ENCODE peak calls at places on chromosomes 16 and 17, in nine cellular contexts. I is fibroblast of villous mesenchyme, J is brain microvascular endothelial cell, D is cardiac fibroblast, R is heart left ventricle, V is foreskin fibroblast, M is epithelial cell of proximal tubule, N is body of pancreas, B is fibroblast of lung. E is an unnamed sample.
A peak's percentile ranks its signal among the peaks of the same experiment; 100 is the strongest.

GRCh38 chr16:23482778-23483177 is 27.5 kb downstream of the GGA2 start:
- DNase-seq in I (no peak), J (no peak), D (no peak), R (no peak), V (no peak), M (no peak), N (no peak), B (no peak), E (no peak)

GRCh38 chr16:1100084-1100800 is 4.2 kb upstream of the C1QTNF8 start:
- DNase-seq in I (no peak), J (no peak), D (no peak), R (no peak), V (no peak), M (no peak), N (no peak), B (no peak), E (no peak)

GRCh38 chr17:78669975-78670518 is 92.9 kb upstream of the DNAH17 start:
- DNase-seq in I (no peak), J (no peak), D (no peak), R (no peak), V (no peak), M (no peak), N (no peak), B (no peak), E (no peak)

GRCh38 chr17:55334285-55334684 is 69.5 kb downstream of the HLF start:
- DNase-seq in I (no peak), J (peak; percentile 21), D (peak; percentile 13), R (no peak), V (peak; percentile 80), M (no peak), N (no peak), B (no peak), E (peak; percentile 69)

GRCh38 chr16:6377956-6378355 is 954.7 kb upstream of the RBFOX1 start:
- DNase-seq in I (no peak), J (no peak), D (no peak), R (no peak), V (no peak), M (no peak), N (no peak), B (no peak), E (no peak)

GRCh38 chr16:86733526-86734254 is 155.3 kb downstream of the FOXL1 start:
- DNase-seq in I (no peak), J (no peak), D (no peak), R (no peak), V (no peak), M (no peak), N (no peak), B (no peak), E (no peak)

GRCh38 chr16:64841482-64841881 is 280.4 kb downstream of the CDH11 start:
- DNase-seq in I (peak; percentile 10), J (no peak), D (no peak), R (no peak), V (no peak), M (no peak), N (no peak), B (no peak), E (no peak)

GRCh38 chr17:34318474-34318873 is 761 bp upstream of the CCL8 start:
- DNase-seq in I (no peak), J (no peak), D (no peak), R (no peak), V (no peak), M (no peak), N (no peak), B (no peak), E (no peak)

GRCh38 chr17:42422958-42423712 is at the start of gene CAVIN1:
- DNase-seq in I (peak; percentile 98), J (peak; percentile 93), D (peak; percentile 99), R (peak; percentile 99), V (peak; percentile 100), M (no peak), N (peak; percentile 94), B (peak; percentile 98), E (peak; percentile 97)

GRCh38 chr16:51061355-51061754 is 89.7 kb downstream of the SALL1 start:
- DNase-seq in I (no peak), J (no peak), D (no peak), R (no peak), V (no peak), M (no peak), N (no peak), B (no peak), E (no peak)

GRCh38 chr16:85484337-85485295 is 128.5 kb upstream of the GSE1 start:
- DNase-seq in I (no peak), J (no peak), D (no peak), R (no peak), V (no peak), M (no peak), N (peak; percentile 46), B (no peak), E (no peak)

GRCh38 chr17:71413935-71414334 is 706.9 kb upstream of the SOX9 start:
- DNase-seq in I (no peak), J (no peak), D (no peak), R (no peak), V (no peak), M (no peak), N (no peak), B (no peak), E (no peak)

GRCh38 chr16:17471745-17472075 is 950 bp upstream of the XYLT1 start:
- DNase-seq in I (no peak), J (no peak), D (no peak), R (no peak), V (peak; percentile 90), M (no peak), N (no peak), B (peak; percentile 73), E (peak; percentile 90)

GRCh38 chr17:7867881-7868329 is 10.1 kb downstream of the CYB5D1 start:
- DNase-seq in I (no peak), J (no peak), D (no peak), R (no peak), V (no peak), M (no peak), N (no peak), B (no peak), E (no peak)

GRCh38 chr16:88754912-88755744 is 29.9 kb downstream of the PIEZO1 start:
- DNase-seq in I (peak; percentile 46), J (no peak), D (peak; percentile 44), R (no peak), V (peak; percentile 70), M (no peak), N (no peak), B (peak; percentile 42), E (peak; percentile 61)

GRCh38 chr17:41971721-41972523 is 5.3 kb downstream of the CNP start:
- DNase-seq in I (no peak), J (no peak), D (no peak), R (peak; percentile 15), V (no peak), M (no peak), N (no peak), B (no peak), E (no peak)

GRCh38 chr17:49630113-49630900 is 47.6 kb downstream of the SPOP start:
- DNase-seq in I (no peak), J (no peak), D (no peak), R (no peak), V (no peak), M (no peak), N (no peak), B (no peak), E (no peak)

GRCh38 chr17:43517615-43518386 is 28.3 kb downstream of the ETV4 start:
- DNase-seq in I (no peak), J (peak; percentile 76), D (peak; percentile 68), R (no peak), V (peak; percentile 73), M (no peak), N (no peak), B (peak; percentile 39), E (peak; percentile 80)

GRCh38 chr16:3009568-3010390 is 2.9 kb upstream of the CLDN9 start:
- DNase-seq in I (no peak), J (no peak), D (no peak), R (no peak), V (peak; percentile 39), M (no peak), N (peak; percentile 84), B (no peak), E (no peak)

GRCh38 chr17:77451894-77452852 is 311.4 kb downstream of the SEC14L1 start:
- DNase-seq in I (peak; percentile 86), J (peak; percentile 63), D (peak; percentile 83), R (peak; percentile 84), V (peak; percentile 93), M (no peak), N (peak; percentile 58), B (peak; percentile 80), E (peak; percentile 67)

GRCh38 chr17:27603446-27603820 is 27.6 kb upstream of the LGALS9 start:
- DNase-seq in I (no peak), J (no peak), D (no peak), R (no peak), V (no peak), M (no peak), N (no peak), B (no peak), E (no peak)
- TF ChIP-seq CTCF in I (no peak), J (no peak), D (no peak), R (no peak), V (no peak), M (no peak), N (no peak), B (no peak), E (no peak)

GRCh38 chr17:19411641-19412040 is 609 bp downstream of the RNF112 start:
- DNase-seq in I (no peak), J (no peak), D (no peak), R (no peak), V (no peak), M (no peak), N (no peak), B (no peak), E (no peak)
- H3K4me3 ChIP-seq in I (no peak overlapping the region), J (no peak overlapping the region), D (no peak overlapping the region), R (peak overlapping the region; percentile 45), V (no peak overlapping the region), M (no peak overlapping the region), N (no peak overlapping the region), B (peak overlapping the region; percentile 47), E (no peak overlapping the region)

GRCh38 chr16:47774661-47775060 is 313.5 kb downstream of the PHKB start:
- DNase-seq in I (peak; percentile 36), J (peak; percentile 64), D (peak; percentile 26), R (no peak), V (peak; percentile 74), M (no peak), N (no peak), B (peak; percentile 61), E (peak; percentile 41)
- TF ChIP-seq CTCF in I (peak; percentile 31), J (peak; percentile 48), D (peak; percentile 33), R (no peak), V (no peak), M (no peak), N (no peak), B (peak; percentile 34), E (no peak)

DNA sequence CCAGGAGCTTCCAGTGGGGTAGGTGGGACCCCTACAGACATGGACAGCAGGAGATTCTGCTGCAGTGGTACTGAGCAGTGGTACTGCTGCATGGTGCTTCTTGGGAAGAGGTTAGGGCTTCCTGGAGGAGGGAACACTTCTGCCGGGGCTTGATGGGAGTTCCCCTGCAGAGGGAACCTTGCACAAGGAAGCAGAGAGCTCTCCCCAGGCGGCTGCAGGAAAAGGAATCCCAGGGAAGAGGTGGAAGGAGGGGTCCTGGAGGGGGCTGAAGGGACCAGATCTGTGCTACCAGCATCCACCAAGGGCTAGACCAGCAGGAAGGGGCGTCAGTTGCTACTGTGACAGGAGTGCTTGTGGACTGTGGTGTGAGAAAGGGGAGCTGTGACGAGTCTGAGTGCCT is 10.6 kb downstream of the RIPOR1 start:
- DNase-seq in I (no peak), J (no peak), D (no peak), R (no peak), V (no peak), M (no peak), N (no peak), B (no peak), E (no peak)
- H3K4me3 ChIP-seq in I (no peak overlapping the region), J (no peak overlapping the region), D (no peak overlapping the region), R (peak overlapping the region; percentile 93), V (no peak overlapping the region), M (no peak overlapping the region), N (no peak overlapping the region), B (no peak overlapping the region), E (no peak overlapping the region)

E was measured in fibroblast of mammary gland.